ENCODE peak calls at places on chromosomes 5 and 9, in ten cellular contexts. One of them, this sample, is unnamed.

GRCh38 chr9:94839398-94839797 is 112.9 kb downstream of the AOPEP start:
- DNase-seq in mammary epithelial cell: no peak
- DNase-seq in PC-3: peak
- DNase-seq in uterus: no peak
- DNase-seq in hepatic stellate cell: no peak
- DNase-seq in NCI-H526: no peak
- DNase-seq in foreskin fibroblast: no peak
- DNase-seq in activated CD8-positive, alpha-beta memory T cell treated with anti-CD3 and anti-CD28 coated beads, Interleukin-2, amount 50 U/mL, for 4 hours: no peak
- DNase-seq in Panc1: no peak
- DNase-seq in right lobe of liver: no peak
- DNase-seq in this sample: no peak

GRCh38 chr5:177469061-177469628 is 4.3 kb downstream of the DBN1 start:
- DNase-seq in mammary epithelial cell: no peak
- DNase-seq in NCI-H526: no peak
- DNase-seq in PC-3: no peak
- DNase-seq in activated CD8-positive, alpha-beta memory T cell treated with anti-CD3 and anti-CD28 coated beads, Interleukin-2, amount 50 U/mL, for 4 hours: no peak
- DNase-seq in Panc1: no peak
- DNase-seq in hepatic stellate cell: no peak
- DNase-seq in right lobe of liver: no peak
- DNase-seq in uterus: no peak
- DNase-seq in foreskin fibroblast: peak
- DNase-seq in this sample: no peak

GRCh38 chr5:39217365-39218281 is 1.7 kb downstream of the FYB1 start:
- DNase-seq in activated CD8-positive, alpha-beta memory T cell treated with anti-CD3 and anti-CD28 coated beads, Interleukin-2, amount 50 U/mL, for 4 hours: peak
- DNase-seq in uterus: peak
- DNase-seq in foreskin fibroblast: peak
- DNase-seq in mammary epithelial cell: peak
- DNase-seq in Panc1: peak
- DNase-seq in PC-3: peak
- DNase-seq in right lobe of liver: peak
- DNase-seq in hepatic stellate cell: peak
- DNase-seq in NCI-H526: peak
- DNase-seq in this sample: peak

GRCh38 chr5:140145818-140146522 is 20.2 kb downstream of the IGIP start:
- DNase-seq in mammary epithelial cell: peak
- DNase-seq in foreskin fibroblast: peak
- DNase-seq in PC-3: peak
- DNase-seq in NCI-H526: peak
- DNase-seq in Panc1: no peak
- DNase-seq in hepatic stellate cell: peak
- DNase-seq in right lobe of liver: peak
- DNase-seq in activated CD8-positive, alpha-beta memory T cell treated with anti-CD3 and anti-CD28 coated beads, Interleukin-2, amount 50 U/mL, for 4 hours: peak
- DNase-seq in uterus: peak
- DNase-seq in this sample: no peak

GRCh38 chr5:16690243-16690839 is 73.5 kb upstream of the RETREG1 start:
- DNase-seq in NCI-H526: peak
- DNase-seq in activated CD8-positive, alpha-beta memory T cell treated with anti-CD3 and anti-CD28 coated beads, Interleukin-2, amount 50 U/mL, for 4 hours: no peak
- DNase-seq in hepatic stellate cell: peak
- DNase-seq in mammary epithelial cell: peak
- DNase-seq in PC-3: peak
- DNase-seq in Panc1: peak
- DNase-seq in foreskin fibroblast: peak
- DNase-seq in right lobe of liver: no peak
- DNase-seq in uterus: no peak
- DNase-seq in this sample: peak

GRCh38 chr9:134399435-134400056 is 73.3 kb downstream of the RXRA start:
- DNase-seq in foreskin fibroblast: peak
- DNase-seq in activated CD8-positive, alpha-beta memory T cell treated with anti-CD3 and anti-CD28 coated beads, Interleukin-2, amount 50 U/mL, for 4 hours: no peak
- DNase-seq in hepatic stellate cell: peak
- DNase-seq in NCI-H526: peak
- DNase-seq in Panc1: no peak
- DNase-seq in PC-3: peak
- DNase-seq in right lobe of liver: no peak
- DNase-seq in uterus: no peak
- DNase-seq in mammary epithelial cell: no peak
- DNase-seq in this sample: no peak

GRCh38 chr5:132009706-132010405 is 1.6 kb downstream of the ACSL6 start:
- DNase-seq in mammary epithelial cell: no peak
- DNase-seq in activated CD8-positive, alpha-beta memory T cell treated with anti-CD3 and anti-CD28 coated beads, Interleukin-2, amount 50 U/mL, for 4 hours: no peak
- DNase-seq in NCI-H526: no peak
- DNase-seq in Panc1: no peak
- DNase-seq in hepatic stellate cell: no peak
- DNase-seq in foreskin fibroblast: no peak
- DNase-seq in right lobe of liver: peak
- DNase-seq in uterus: no peak
- DNase-seq in PC-3: no peak
- DNase-seq in this sample: no peak

GRCh38 chr5:140018096-140018481 is 25.0 kb downstream of the NRG2 start:
- DNase-seq in foreskin fibroblast: no peak
- DNase-seq in mammary epithelial cell: no peak
- DNase-seq in PC-3: no peak
- DNase-seq in NCI-H526: no peak
- DNase-seq in activated CD8-positive, alpha-beta memory T cell treated with anti-CD3 and anti-CD28 coated beads, Interleukin-2, amount 50 U/mL, for 4 hours: no peak
- DNase-seq in hepatic stellate cell: no peak
- DNase-seq in uterus: no peak
- DNase-seq in right lobe of liver: no peak
- DNase-seq in Panc1: no peak
- DNase-seq in this sample: no peak